ENCODE peak calls at places on chromosomes 4 and X, in nine cellular contexts. One of them, this sample, is unnamed.

GRCh38 chr4:125268065-125268755 is 46.5 kb upstream of the FAT4 start:
- DNase-seq in iPS-NIHi11: no peak
- DNase-seq in fibroblast of lung: no peak
- DNase-seq in psoas muscle: no peak
- DNase-seq in type B pancreatic cell: no peak
- DNase-seq in fibroblast of the aortic adventitia: no peak
- DNase-seq in anterior cingulate cortex: no peak
- DNase-seq in activated T-cell treated with anti-CD3 and anti-CD28 coated beads, Interleukin-2, amount 50 U/mL, for 1 hour: no peak
- DNase-seq in iPS DF 6.9: peak
- DNase-seq in this sample: no peak

GRCh38 chrX:140141444-140142029 is 176.2 kb upstream of the CXorf66 start:
- DNase-seq in anterior cingulate cortex: peak
- DNase-seq in fibroblast of lung: no peak
- DNase-seq in psoas muscle: no peak
- DNase-seq in fibroblast of the aortic adventitia: peak
- DNase-seq in activated T-cell treated with anti-CD3 and anti-CD28 coated beads, Interleukin-2, amount 50 U/mL, for 1 hour: no peak
- DNase-seq in iPS DF 6.9: no peak
- DNase-seq in type B pancreatic cell: no peak
- DNase-seq in iPS-NIHi11: peak
- DNase-seq in this sample: no peak

GRCh38 chr4:8343051-8343966 is 73.8 kb downstream of the HTRA3 start:
- DNase-seq in activated T-cell treated with anti-CD3 and anti-CD28 coated beads, Interleukin-2, amount 50 U/mL, for 1 hour: peak
- DNase-seq in iPS DF 6.9: no peak
- DNase-seq in psoas muscle: peak
- DNase-seq in type B pancreatic cell: peak
- DNase-seq in fibroblast of lung: no peak
- DNase-seq in anterior cingulate cortex: no peak
- DNase-seq in iPS-NIHi11: no peak
- DNase-seq in fibroblast of the aortic adventitia: no peak
- DNase-seq in this sample: no peak

GRCh38 chr4:10085828-10086505 is 30.6 kb downstream of the WDR1 start:
- DNase-seq in fibroblast of the aortic adventitia: no peak
- DNase-seq in psoas muscle: peak
- DNase-seq in type B pancreatic cell: no peak
- DNase-seq in anterior cingulate cortex: no peak
- DNase-seq in fibroblast of lung: no peak
- DNase-seq in iPS-NIHi11: no peak
- DNase-seq in iPS DF 6.9: no peak
- DNase-seq in activated T-cell treated with anti-CD3 and anti-CD28 coated beads, Interleukin-2, amount 50 U/mL, for 1 hour: no peak
- DNase-seq in this sample: no peak

GRCh38 chr4:100984901-100985300 is 362.4 kb downstream of the PPP3CA start:
- DNase-seq in psoas muscle: no peak
- DNase-seq in fibroblast of the aortic adventitia: peak
- DNase-seq in type B pancreatic cell: no peak
- DNase-seq in anterior cingulate cortex: no peak
- DNase-seq in iPS DF 6.9: no peak
- DNase-seq in fibroblast of lung: peak
- DNase-seq in iPS-NIHi11: no peak
- DNase-seq in activated T-cell treated with anti-CD3 and anti-CD28 coated beads, Interleukin-2, amount 50 U/mL, for 1 hour: no peak
- DNase-seq in this sample: peak

GRCh38 chr4:183563874-183564273 is 59.0 kb downstream of the ING2 start:
- DNase-seq in psoas muscle: no peak
- DNase-seq in activated T-cell treated with anti-CD3 and anti-CD28 coated beads, Interleukin-2, amount 50 U/mL, for 1 hour: no peak
- DNase-seq in iPS DF 6.9: no peak
- DNase-seq in fibroblast of lung: peak
- DNase-seq in anterior cingulate cortex: no peak
- DNase-seq in iPS-NIHi11: no peak
- DNase-seq in fibroblast of the aortic adventitia: peak
- DNase-seq in type B pancreatic cell: no peak
- DNase-seq in this sample: no peak

GRCh38 chr4:39802005-39802404 is 104.1 kb downstream of the UBE2K start:
- DNase-seq in activated T-cell treated with anti-CD3 and anti-CD28 coated beads, Interleukin-2, amount 50 U/mL, for 1 hour: no peak
- DNase-seq in fibroblast of lung: no peak
- DNase-seq in fibroblast of the aortic adventitia: no peak
- DNase-seq in type B pancreatic cell: no peak
- DNase-seq in iPS DF 6.9: no peak
- DNase-seq in psoas muscle: no peak
- DNase-seq in iPS-NIHi11: no peak
- DNase-seq in anterior cingulate cortex: no peak
- DNase-seq in this sample: no peak

GRCh38 chr4:42371306-42372063 is 25.8 kb upstream of the SHISA3 start:
- DNase-seq in fibroblast of lung: peak
- DNase-seq in iPS DF 6.9: peak
- DNase-seq in anterior cingulate cortex: no peak
- DNase-seq in iPS-NIHi11: peak
- DNase-seq in activated T-cell treated with anti-CD3 and anti-CD28 coated beads, Interleukin-2, amount 50 U/mL, for 1 hour: no peak
- DNase-seq in psoas muscle: no peak
- DNase-seq in fibroblast of the aortic adventitia: peak
- DNase-seq in type B pancreatic cell: no peak
- DNase-seq in this sample: peak

GRCh38 chrX:142249721-142250120 is 44.6 kb upstream of the MAGEC2 start:
- DNase-seq in psoas muscle: no peak
- DNase-seq in anterior cingulate cortex: no peak
- DNase-seq in activated T-cell treated with anti-CD3 and anti-CD28 coated beads, Interleukin-2, amount 50 U/mL, for 1 hour: no peak
- DNase-seq in fibroblast of the aortic adventitia: no peak
- DNase-seq in iPS DF 6.9: no peak
- DNase-seq in fibroblast of lung: no peak
- DNase-seq in iPS-NIHi11: no peak
- DNase-seq in type B pancreatic cell: no peak
- DNase-seq in this sample: no peak

GRCh38 chr4:182240161-182241130 is 2.8 kb upstream of the TENM3 start:
- DNase-seq in type B pancreatic cell: no peak
- DNase-seq in iPS DF 6.9: no peak
- DNase-seq in anterior cingulate cortex: no peak
- DNase-seq in psoas muscle: no peak
- DNase-seq in activated T-cell treated with anti-CD3 and anti-CD28 coated beads, Interleukin-2, amount 50 U/mL, for 1 hour: no peak
- DNase-seq in iPS-NIHi11: no peak
- DNase-seq in fibroblast of the aortic adventitia: peak
- DNase-seq in fibroblast of lung: peak
- DNase-seq in this sample: peak

GRCh38 chr4:42104521-42104920 is 47.9 kb downstream of the BEND4 start:
- DNase-seq in activated T-cell treated with anti-CD3 and anti-CD28 coated beads, Interleukin-2, amount 50 U/mL, for 1 hour: no peak
- DNase-seq in iPS-NIHi11: no peak
- DNase-seq in fibroblast of lung: peak
- DNase-seq in iPS DF 6.9: no peak
- DNase-seq in fibroblast of the aortic adventitia: peak
- DNase-seq in psoas muscle: no peak
- DNase-seq in type B pancreatic cell: no peak
- DNase-seq in anterior cingulate cortex: no peak
- DNase-seq in this sample: no peak

GRCh38 chr4:136183513-136183912 is 1348.8 kb downstream of the PCDH18 start:
- DNase-seq in iPS-NIHi11: no peak
- DNase-seq in anterior cingulate cortex: no peak
- DNase-seq in fibroblast of the aortic adventitia: no peak
- DNase-seq in iPS DF 6.9: peak
- DNase-seq in fibroblast of lung: no peak
- DNase-seq in type B pancreatic cell: no peak
- DNase-seq in activated T-cell treated with anti-CD3 and anti-CD28 coated beads, Interleukin-2, amount 50 U/mL, for 1 hour: no peak
- DNase-seq in psoas muscle: no peak
- DNase-seq in this sample: no peak

GRCh38 chrX:136185409-136186022 is 38.2 kb downstream of the FHL1 start:
- DNase-seq in psoas muscle: no peak
- DNase-seq in iPS DF 6.9: no peak
- DNase-seq in anterior cingulate cortex: no peak
- DNase-seq in iPS-NIHi11: no peak
- DNase-seq in fibroblast of the aortic adventitia: peak
- DNase-seq in activated T-cell treated with anti-CD3 and anti-CD28 coated beads, Interleukin-2, amount 50 U/mL, for 1 hour: no peak
- DNase-seq in fibroblast of lung: peak
- DNase-seq in type B pancreatic cell: no peak
- DNase-seq in this sample: no peak

GRCh38 chr4:182624281-182624680 is 292.9 kb downstream of the DCTD start:
- DNase-seq in iPS-NIHi11: no peak
- DNase-seq in iPS DF 6.9: no peak
- DNase-seq in type B pancreatic cell: no peak
- DNase-seq in fibroblast of lung: no peak
- DNase-seq in psoas muscle: no peak
- DNase-seq in activated T-cell treated with anti-CD3 and anti-CD28 coated beads, Interleukin-2, amount 50 U/mL, for 1 hour: no peak
- DNase-seq in anterior cingulate cortex: no peak
- DNase-seq in fibroblast of the aortic adventitia: no peak
- DNase-seq in this sample: no peak

GRCh38 chr4:141912831-141913230 is 276.4 kb downstream of the IL15 start:
- DNase-seq in anterior cingulate cortex: no peak
- DNase-seq in activated T-cell treated with anti-CD3 and anti-CD28 coated beads, Interleukin-2, amount 50 U/mL, for 1 hour: no peak
- DNase-seq in iPS DF 6.9: no peak
- DNase-seq in psoas muscle: no peak
- DNase-seq in type B pancreatic cell: no peak
- DNase-seq in fibroblast of lung: no peak
- DNase-seq in fibroblast of the aortic adventitia: peak
- DNase-seq in iPS-NIHi11: no peak
- DNase-seq in this sample: no peak

GRCh38 chr4:78119698-78120097 is 62.6 kb downstream of the FRAS1 start:
- DNase-seq in iPS-NIHi11: no peak
- DNase-seq in activated T-cell treated with anti-CD3 and anti-CD28 coated beads, Interleukin-2, amount 50 U/mL, for 1 hour: no peak
- DNase-seq in psoas muscle: no peak
- DNase-seq in iPS DF 6.9: no peak
- DNase-seq in fibroblast of the aortic adventitia: peak
- DNase-seq in anterior cingulate cortex: no peak
- DNase-seq in type B pancreatic cell: no peak
- DNase-seq in fibroblast of lung: no peak
- DNase-seq in this sample: no peak

GRCh38 chrX:53729756-53730155 is 43.2 kb upstream of the HUWE1 start:
- DNase-seq in fibroblast of lung: no peak
- DNase-seq in psoas muscle: no peak
- DNase-seq in fibroblast of the aortic adventitia: peak
- DNase-seq in type B pancreatic cell: no peak
- DNase-seq in iPS-NIHi11: no peak
- DNase-seq in iPS DF 6.9: no peak
- DNase-seq in anterior cingulate cortex: no peak
- DNase-seq in activated T-cell treated with anti-CD3 and anti-CD28 coated beads, Interleukin-2, amount 50 U/mL, for 1 hour: no peak
- DNase-seq in this sample: no peak

GRCh38 chr4:72701987-72702819 is 133.2 kb upstream of the ADAMTS3 start:
- DNase-seq in anterior cingulate cortex: no peak
- DNase-seq in fibroblast of the aortic adventitia: peak
- DNase-seq in iPS DF 6.9: no peak
- DNase-seq in fibroblast of lung: peak
- DNase-seq in psoas muscle: no peak
- DNase-seq in type B pancreatic cell: no peak
- DNase-seq in iPS-NIHi11: peak
- DNase-seq in activated T-cell treated with anti-CD3 and anti-CD28 coated beads, Interleukin-2, amount 50 U/mL, for 1 hour: no peak
- DNase-seq in this sample: peak

GRCh38 chr4:10747186-10747585 is 62.6 kb upstream of the CLNK start:
- DNase-seq in psoas muscle: no peak
- DNase-seq in type B pancreatic cell: no peak
- DNase-seq in iPS DF 6.9: no peak
- DNase-seq in anterior cingulate cortex: no peak
- DNase-seq in fibroblast of lung: no peak
- DNase-seq in iPS-NIHi11: no peak
- DNase-seq in fibroblast of the aortic adventitia: no peak
- DNase-seq in activated T-cell treated with anti-CD3 and anti-CD28 coated beads, Interleukin-2, amount 50 U/mL, for 1 hour: no peak
- DNase-seq in this sample: no peak

GRCh38 chr4:57043304-57044251 is 64.9 kb downstream of the POLR2B start:
- DNase-seq in type B pancreatic cell: no peak
- DNase-seq in activated T-cell treated with anti-CD3 and anti-CD28 coated beads, Interleukin-2, amount 50 U/mL, for 1 hour: no peak
- DNase-seq in fibroblast of lung: peak
- DNase-seq in fibroblast of the aortic adventitia: peak
- DNase-seq in anterior cingulate cortex: no peak
- DNase-seq in psoas muscle: no peak
- DNase-seq in iPS-NIHi11: no peak
- DNase-seq in iPS DF 6.9: no peak
- DNase-seq in this sample: peak

GRCh38 chr4:77156912-77157858 is at the start of gene CCNG2:
- DNase-seq in iPS DF 6.9: peak
- DNase-seq in fibroblast of lung: peak
- DNase-seq in activated T-cell treated with anti-CD3 and anti-CD28 coated beads, Interleukin-2, amount 50 U/mL, for 1 hour: peak
- DNase-seq in type B pancreatic cell: peak
- DNase-seq in psoas muscle: peak
- DNase-seq in anterior cingulate cortex: peak
- DNase-seq in iPS-NIHi11: peak
- DNase-seq in fibroblast of the aortic adventitia: peak
- DNase-seq in this sample: no peak

GRCh38 chrX:48530736-48531135 is 8.8 kb upstream of the TBC1D25 start:
- DNase-seq in type B pancreatic cell: no peak
- DNase-seq in iPS DF 6.9: no peak
- DNase-seq in activated T-cell treated with anti-CD3 and anti-CD28 coated beads, Interleukin-2, amount 50 U/mL, for 1 hour: no peak
- DNase-seq in fibroblast of lung: peak
- DNase-seq in iPS-NIHi11: no peak
- DNase-seq in anterior cingulate cortex: no peak
- DNase-seq in psoas muscle: no peak
- DNase-seq in fibroblast of the aortic adventitia: peak
- DNase-seq in this sample: no peak

GRCh38 chr4:7397206-7398103 is 37.3 kb downstream of the PSAPL1 start:
- DNase-seq in iPS DF 6.9: no peak
- DNase-seq in activated T-cell treated with anti-CD3 and anti-CD28 coated beads, Interleukin-2, amount 50 U/mL, for 1 hour: no peak
- DNase-seq in iPS-NIHi11: no peak
- DNase-seq in fibroblast of the aortic adventitia: no peak
- DNase-seq in type B pancreatic cell: peak
- DNase-seq in psoas muscle: no peak
- DNase-seq in anterior cingulate cortex: no peak
- DNase-seq in fibroblast of lung: peak
- DNase-seq in this sample: no peak

GRCh38 chr4:141352775-141353544 is 132.3 kb downstream of the ZNF330 start:
- DNase-seq in psoas muscle: no peak
- DNase-seq in iPS-NIHi11: peak
- DNase-seq in type B pancreatic cell: no peak
- DNase-seq in anterior cingulate cortex: no peak
- DNase-seq in fibroblast of the aortic adventitia: peak
- DNase-seq in activated T-cell treated with anti-CD3 and anti-CD28 coated beads, Interleukin-2, amount 50 U/mL, for 1 hour: no peak
- DNase-seq in iPS DF 6.9: no peak
- DNase-seq in fibroblast of lung: peak
- DNase-seq in this sample: peak

GRCh38 chr4:155759372-155760252 is 791 bp downstream of the GUCY1B1 start:
- DNase-seq in type B pancreatic cell: peak
- DNase-seq in anterior cingulate cortex: peak
- DNase-seq in iPS-NIHi11: peak
- DNase-seq in psoas muscle: peak
- DNase-seq in iPS DF 6.9: no peak
- DNase-seq in activated T-cell treated with anti-CD3 and anti-CD28 coated beads, Interleukin-2, amount 50 U/mL, for 1 hour: peak
- DNase-seq in fibroblast of the aortic adventitia: no peak
- DNase-seq in fibroblast of lung: peak
- DNase-seq in this sample: no peak

GRCh38 chr4:157141976-157142375 is 66.0 kb downstream of the GLRB start:
- DNase-seq in fibroblast of the aortic adventitia: peak
- DNase-seq in iPS DF 6.9: no peak
- DNase-seq in type B pancreatic cell: no peak
- DNase-seq in iPS-NIHi11: no peak
- DNase-seq in psoas muscle: no peak
- DNase-seq in activated T-cell treated with anti-CD3 and anti-CD28 coated beads, Interleukin-2, amount 50 U/mL, for 1 hour: no peak
- DNase-seq in anterior cingulate cortex: no peak
- DNase-seq in fibroblast of lung: no peak
- DNase-seq in this sample: no peak

GRCh38 chr4:96809563-96809962 is 969.7 kb downstream of the PDHA2 start:
- DNase-seq in psoas muscle: no peak
- DNase-seq in iPS-NIHi11: no peak
- DNase-seq in fibroblast of the aortic adventitia: no peak
- DNase-seq in anterior cingulate cortex: no peak
- DNase-seq in fibroblast of lung: no peak
- DNase-seq in type B pancreatic cell: no peak
- DNase-seq in iPS DF 6.9: no peak
- DNase-seq in activated T-cell treated with anti-CD3 and anti-CD28 coated beads, Interleukin-2, amount 50 U/mL, for 1 hour: no peak
- DNase-seq in this sample: no peak

GRCh38 chr4:165726831-165727230 is 146.2 kb upstream of the TLL1 start:
- DNase-seq in fibroblast of the aortic adventitia: peak
- DNase-seq in iPS-NIHi11: no peak
- DNase-seq in activated T-cell treated with anti-CD3 and anti-CD28 coated beads, Interleukin-2, amount 50 U/mL, for 1 hour: no peak
- DNase-seq in iPS DF 6.9: no peak
- DNase-seq in anterior cingulate cortex: no peak
- DNase-seq in type B pancreatic cell: no peak
- DNase-seq in fibroblast of lung: peak
- DNase-seq in psoas muscle: no peak
- DNase-seq in this sample: no peak

GRCh38 chrX:120015145-120016067 is 62.1 kb downstream of the RHOXF2B start:
- DNase-seq in fibroblast of the aortic adventitia: no peak
- DNase-seq in iPS DF 6.9: no peak
- DNase-seq in type B pancreatic cell: no peak
- DNase-seq in iPS-NIHi11: peak
- DNase-seq in psoas muscle: no peak
- DNase-seq in activated T-cell treated with anti-CD3 and anti-CD28 coated beads, Interleukin-2, amount 50 U/mL, for 1 hour: no peak
- DNase-seq in fibroblast of lung: no peak
- DNase-seq in anterior cingulate cortex: no peak
- DNase-seq in this sample: no peak

GRCh38 chrX:94454159-94454558 is 780.2 kb downstream of the FAM133A start:
- DNase-seq in fibroblast of lung: no peak
- DNase-seq in activated T-cell treated with anti-CD3 and anti-CD28 coated beads, Interleukin-2, amount 50 U/mL, for 1 hour: no peak
- DNase-seq in type B pancreatic cell: no peak
- DNase-seq in psoas muscle: no peak
- DNase-seq in anterior cingulate cortex: no peak
- DNase-seq in iPS-NIHi11: no peak
- DNase-seq in iPS DF 6.9: no peak
- DNase-seq in fibroblast of the aortic adventitia: no peak
- DNase-seq in this sample: no peak

GRCh38 chr4:22500128-22500611 is 15.7 kb downstream of the ADGRA3 start:
- DNase-seq in anterior cingulate cortex: no peak
- DNase-seq in type B pancreatic cell: no peak
- DNase-seq in psoas muscle: no peak
- DNase-seq in activated T-cell treated with anti-CD3 and anti-CD28 coated beads, Interleukin-2, amount 50 U/mL, for 1 hour: no peak
- DNase-seq in fibroblast of lung: no peak
- DNase-seq in iPS DF 6.9: no peak
- DNase-seq in iPS-NIHi11: no peak
- DNase-seq in fibroblast of the aortic adventitia: no peak
- DNase-seq in this sample: no peak

This sample was measured in GM04504.